ENCODE peak calls at places on chromosomes 5 and 9, in six cellular contexts. One of them, this sample, is unnamed.
A peak's percentile ranks its signal among the peaks of the same experiment; 100 is the strongest.

GRCh38 chr5:147522435-147522834 is 12.6 kb upstream of the DPYSL3 start:
- DNase-seq in adipocyte: no peak
- DNase-seq in aorta: no peak
- DNase-seq in astrocyte of the spinal cord: peak; percentile 51
- DNase-seq in stimulated activated CD4-positive, alpha-beta T cell treated with anti-CD3 and anti-CD28 coated beads, Interleukin-4, amount 100 ng/mL, for 4 hours: no peak
- DNase-seq in SK-N-DZ: peak; percentile 10
- DNase-seq in this sample: no peak

GRCh38 chr9:37550781-37551180 is 25.4 kb downstream of the FBXO10 start:
- DNase-seq in stimulated activated CD4-positive, alpha-beta T cell treated with anti-CD3 and anti-CD28 coated beads, Interleukin-4, amount 100 ng/mL, for 4 hours: no peak
- DNase-seq in SK-N-DZ: no peak
- DNase-seq in aorta: no peak
- DNase-seq in astrocyte of the spinal cord: peak; percentile 47
- DNase-seq in adipocyte: peak; percentile 31
- DNase-seq in this sample: peak; percentile 45

GRCh38 chr5:111752426-111752965 is 4.5 kb downstream of the NREP start:
- DNase-seq in astrocyte of the spinal cord: no peak
- DNase-seq in SK-N-DZ: no peak
- DNase-seq in adipocyte: no peak
- DNase-seq in stimulated activated CD4-positive, alpha-beta T cell treated with anti-CD3 and anti-CD28 coated beads, Interleukin-4, amount 100 ng/mL, for 4 hours: no peak
- DNase-seq in aorta: no peak
- DNase-seq in this sample: no peak

GRCh38 chr9:21334603-21334968 is 618 bp downstream of the KLHL9 start:
- DNase-seq in aorta: no peak
- DNase-seq in astrocyte of the spinal cord: no peak
- DNase-seq in stimulated activated CD4-positive, alpha-beta T cell treated with anti-CD3 and anti-CD28 coated beads, Interleukin-4, amount 100 ng/mL, for 4 hours: no peak
- DNase-seq in adipocyte: peak; percentile 50
- DNase-seq in SK-N-DZ: no peak
- DNase-seq in this sample: no peak

GRCh38 chr9:35611230-35611797 is 6.3 kb downstream of the TESK1 start:
- DNase-seq in adipocyte: peak; percentile 70
- DNase-seq in stimulated activated CD4-positive, alpha-beta T cell treated with anti-CD3 and anti-CD28 coated beads, Interleukin-4, amount 100 ng/mL, for 4 hours: peak; percentile 47
- DNase-seq in astrocyte of the spinal cord: peak; percentile 38
- DNase-seq in aorta: peak; percentile 78
- DNase-seq in SK-N-DZ: peak; percentile 60
- DNase-seq in this sample: no peak

GRCh38 chr9:99118782-99119466 is 14.0 kb downstream of the TGFBR1 start:
- DNase-seq in adipocyte: no peak
- DNase-seq in astrocyte of the spinal cord: no peak
- DNase-seq in aorta: no peak
- DNase-seq in stimulated activated CD4-positive, alpha-beta T cell treated with anti-CD3 and anti-CD28 coated beads, Interleukin-4, amount 100 ng/mL, for 4 hours: peak; percentile 13
- DNase-seq in SK-N-DZ: no peak
- DNase-seq in this sample: no peak

GRCh38 chr5:73299017-73299630 is 126.1 kb downstream of the TMEM174 start:
- DNase-seq in stimulated activated CD4-positive, alpha-beta T cell treated with anti-CD3 and anti-CD28 coated beads, Interleukin-4, amount 100 ng/mL, for 4 hours: no peak
- DNase-seq in SK-N-DZ: no peak
- DNase-seq in astrocyte of the spinal cord: peak; percentile 44
- DNase-seq in adipocyte: peak; percentile 75
- DNase-seq in aorta: peak; percentile 79
- DNase-seq in this sample: no peak

GRCh38 chr5:107653685-107654084 is 17.1 kb downstream of the EFNA5 start:
- DNase-seq in SK-N-DZ: no peak
- DNase-seq in astrocyte of the spinal cord: no peak
- DNase-seq in stimulated activated CD4-positive, alpha-beta T cell treated with anti-CD3 and anti-CD28 coated beads, Interleukin-4, amount 100 ng/mL, for 4 hours: no peak
- DNase-seq in adipocyte: no peak
- DNase-seq in aorta: no peak
- DNase-seq in this sample: no peak

GRCh38 chr5:71974622-71975021 is 132.7 kb upstream of the MAP1B start:
- DNase-seq in aorta: no peak
- DNase-seq in stimulated activated CD4-positive, alpha-beta T cell treated with anti-CD3 and anti-CD28 coated beads, Interleukin-4, amount 100 ng/mL, for 4 hours: no peak
- DNase-seq in astrocyte of the spinal cord: peak; percentile 3
- DNase-seq in SK-N-DZ: no peak
- DNase-seq in adipocyte: no peak
- DNase-seq in this sample: no peak

GRCh38 chr5:132873119-132873929 is at the start of gene LEAP2:
- DNase-seq in SK-N-DZ: no peak
- DNase-seq in adipocyte: no peak
- DNase-seq in stimulated activated CD4-positive, alpha-beta T cell treated with anti-CD3 and anti-CD28 coated beads, Interleukin-4, amount 100 ng/mL, for 4 hours: no peak
- DNase-seq in astrocyte of the spinal cord: no peak
- DNase-seq in aorta: no peak
- DNase-seq in this sample: no peak

GRCh38 chr5:16013334-16014065 is 166.1 kb downstream of the MARCHF11 start:
- DNase-seq in astrocyte of the spinal cord: no peak
- DNase-seq in adipocyte: no peak
- DNase-seq in aorta: no peak
- DNase-seq in stimulated activated CD4-positive, alpha-beta T cell treated with anti-CD3 and anti-CD28 coated beads, Interleukin-4, amount 100 ng/mL, for 4 hours: no peak
- DNase-seq in SK-N-DZ: no peak
- DNase-seq in this sample: no peak

GRCh38 chr5:93588586-93589347 is 5.7 kb downstream of the NR2F1 start:
- DNase-seq in aorta: no peak
- DNase-seq in astrocyte of the spinal cord: peak; percentile 55
- DNase-seq in stimulated activated CD4-positive, alpha-beta T cell treated with anti-CD3 and anti-CD28 coated beads, Interleukin-4, amount 100 ng/mL, for 4 hours: no peak
- DNase-seq in SK-N-DZ: no peak
- DNase-seq in adipocyte: no peak
- DNase-seq in this sample: no peak

GRCh38 chr9:100346836-100347235 is 5.9 kb downstream of the TEX10 start:
- DNase-seq in adipocyte: peak; percentile 82
- DNase-seq in astrocyte of the spinal cord: no peak
- DNase-seq in aorta: no peak
- DNase-seq in stimulated activated CD4-positive, alpha-beta T cell treated with anti-CD3 and anti-CD28 coated beads, Interleukin-4, amount 100 ng/mL, for 4 hours: no peak
- DNase-seq in SK-N-DZ: no peak
- DNase-seq in this sample: no peak

GRCh38 chr9:108182950-108183381 is 672.8 kb downstream of the ACTL7B start:
- DNase-seq in aorta: no peak
- DNase-seq in stimulated activated CD4-positive, alpha-beta T cell treated with anti-CD3 and anti-CD28 coated beads, Interleukin-4, amount 100 ng/mL, for 4 hours: no peak
- DNase-seq in astrocyte of the spinal cord: peak; percentile 60
- DNase-seq in adipocyte: no peak
- DNase-seq in SK-N-DZ: no peak
- DNase-seq in this sample: peak; percentile 62